ENCODE peak calls at places on chromosomes 4 and X, in four cellular contexts. One of them, this sample, is unnamed. For H3K4me1, the result is how much of the 10 kb centered on the place peaks cover.

GRCh38 chr4:113483131-113483530 is 278.4 kb downstream of the CAMK2D start:
- DNase-seq in IMR-90: no peak
- DNase-seq in H1: no peak
- DNase-seq in H9: no peak
- DNase-seq in this sample: no peak

GRCh38 chr4:187814737-187815465 is 180.7 kb upstream of the ZFP42 start:
- DNase-seq in H1: no peak
- DNase-seq in IMR-90: peak
- DNase-seq in H9: no peak
- DNase-seq in this sample: no peak

GRCh38 chr4:180542445-180543100 is 1700.6 kb upstream of the TENM3 start:
- DNase-seq in H9: no peak
- DNase-seq in IMR-90: peak
- DNase-seq in H1: no peak
- DNase-seq in this sample: no peak

GRCh38 chr4:23241408-23241807 is 548.7 kb downstream of the GBA3 start:
- DNase-seq in H9: no peak
- DNase-seq in H1: no peak
- DNase-seq in IMR-90: no peak
- DNase-seq in this sample: no peak

GRCh38 chr4:54746228-54746627 is 88.5 kb downstream of the KIT start:
- DNase-seq in H9: no peak
- DNase-seq in IMR-90: no peak
- DNase-seq in H1: no peak
- DNase-seq in this sample: no peak

GRCh38 chrX:15146515-15146914 is 123.4 kb downstream of the ASB9 start:
- DNase-seq in IMR-90: no peak
- DNase-seq in H1: peak
- DNase-seq in H9: peak
- DNase-seq in this sample: peak

GRCh38 chr4:184476660-184477059 is 2.3 kb upstream of the IRF2 start:
- DNase-seq in H9: no peak
- DNase-seq in H1: no peak
- DNase-seq in IMR-90: no peak
- DNase-seq in this sample: no peak

GRCh38 chr4:180434131-180434895 is 1808.9 kb upstream of the TENM3 start:
- DNase-seq in H1: no peak
- DNase-seq in H9: no peak
- DNase-seq in IMR-90: no peak
- DNase-seq in this sample: no peak

GRCh38 chr4:172953896-172954568 is 214.6 kb upstream of the GALNT7 start:
- DNase-seq in IMR-90: peak
- DNase-seq in H1: no peak
- DNase-seq in H9: no peak
- DNase-seq in this sample: no peak

GRCh38 chr4:12729384-12729783 is 754.8 kb downstream of the RAB28 start:
- DNase-seq in IMR-90: peak
- DNase-seq in H9: no peak
- DNase-seq in H1: no peak
- DNase-seq in this sample: peak

GRCh38 chr4:85498068-85498733 is 23.3 kb downstream of the ARHGAP24 start:
- DNase-seq in H1: no peak
- DNase-seq in IMR-90: peak
- DNase-seq in H9: no peak
- DNase-seq in this sample: no peak

GRCh38 chr4:106062452-106062875 is 167.2 kb downstream of the NPNT start:
- DNase-seq in IMR-90: peak
- DNase-seq in H1: no peak
- DNase-seq in H9: no peak
- DNase-seq in this sample: peak

GRCh38 chr4:3880595-3881120 is 114.5 kb downstream of the ADRA2C start:
- DNase-seq in H9: peak
- DNase-seq in IMR-90: peak
- DNase-seq in H1: peak
- DNase-seq in this sample: peak

GRCh38 chrX:76253432-76253831 is 80.6 kb downstream of the PBDC1 start:
- DNase-seq in H9: peak
- DNase-seq in IMR-90: peak
- DNase-seq in H1: no peak
- DNase-seq in this sample: peak

GRCh38 chrX:156001667-156002021 is 4.1 kb downstream of the IL9R start:
- DNase-seq in IMR-90: no peak
- DNase-seq in H1: no peak
- DNase-seq in H9: no peak
- DNase-seq in this sample: no peak

GRCh38 chrX:120309873-120310730 is 1.2 kb downstream of the TMEM255A start:
- DNase-seq in H1: peak
- DNase-seq in H9: peak
- DNase-seq in IMR-90: no peak
- DNase-seq in this sample: peak

GRCh38 chr4:8146158-8146557 is 12.5 kb downstream of the ABLIM2 start:
- DNase-seq in H1: no peak
- DNase-seq in IMR-90: no peak
- DNase-seq in H9: no peak
- DNase-seq in this sample: no peak

GRCh38 chr4:139814285-139815015 is 148.8 kb downstream of the MGST2 start:
- DNase-seq in H1: no peak
- DNase-seq in H9: no peak
- DNase-seq in IMR-90: peak
- DNase-seq in this sample: no peak

GRCh38 chr4:8199594-8200301 is 658 bp downstream of the SH3TC1 start:
- DNase-seq in H1: no peak
- DNase-seq in IMR-90: no peak
- DNase-seq in H9: no peak
- DNase-seq in this sample: no peak

GRCh38 chr4:153465922-153466636 is at the start of gene TMEM131L:
- DNase-seq in H9: peak
- DNase-seq in IMR-90: peak
- DNase-seq in H1: peak
- DNase-seq in this sample: peak

GRCh38 chr4:18012807-18013462 is 8.6 kb downstream of the LCORL start:
- DNase-seq in H9: no peak
- DNase-seq in IMR-90: no peak
- DNase-seq in H1: no peak
- DNase-seq in this sample: no peak

GRCh38 chrX:149453030-149453429 is 52.1 kb downstream of the IDS start:
- DNase-seq in IMR-90: peak
- DNase-seq in H9: no peak
- DNase-seq in H1: no peak
- DNase-seq in this sample: peak

GRCh38 chr4:169952236-169953088 is 73.7 kb downstream of the MFAP3L start:
- DNase-seq in IMR-90: no peak
- DNase-seq in H9: no peak
- DNase-seq in H1: no peak
- DNase-seq in this sample: no peak

GRCh38 chrX:148259990-148260389 is 240.4 kb upstream of the AFF2 start:
- DNase-seq in H9: no peak
- DNase-seq in IMR-90: no peak
- DNase-seq in H1: no peak
- DNase-seq in this sample: no peak

GRCh38 chr4:16139066-16139945 is 55.5 kb upstream of the PROM1 start:
- DNase-seq in H1: no peak
- DNase-seq in IMR-90: no peak
- DNase-seq in H9: no peak
- DNase-seq in this sample: no peak

GRCh38 chrX:50971390-50971789 is 60.9 kb downstream of the BMP15 start:
- DNase-seq in H9: no peak
- DNase-seq in IMR-90: no peak
- DNase-seq in H1: no peak
- DNase-seq in this sample: no peak

GRCh38 chrX:106302304-106302703 is 134.2 kb downstream of the PWWP3B start:
- DNase-seq in H1: no peak
- DNase-seq in IMR-90: no peak
- DNase-seq in H9: no peak
- DNase-seq in this sample: no peak

GRCh38 chrX:74467656-74468055 is 46.4 kb downstream of the SLC16A2 start:
- DNase-seq in IMR-90: no peak
- DNase-seq in H9: no peak
- DNase-seq in H1: no peak
- DNase-seq in this sample: no peak

GRCh38 chr4:5789141-5789540 is 78.1 kb downstream of the EVC start:
- DNase-seq in H9: peak
- DNase-seq in H1: peak
- DNase-seq in IMR-90: no peak
- DNase-seq in this sample: no peak

GRCh38 chr4:61693520-61693919 is 493.4 kb downstream of the ADGRL3 start:
- DNase-seq in H1: no peak
- DNase-seq in H9: no peak
- DNase-seq in IMR-90: no peak
- DNase-seq in this sample: no peak

GRCh38 chr4:42293967-42294822 is 103.1 kb upstream of the SHISA3 start:
- DNase-seq in H1: no peak
- DNase-seq in H9: no peak
- DNase-seq in IMR-90: no peak
- DNase-seq in this sample: no peak

GRCh38 chr4:139367421-139368090 is 65.3 kb upstream of the NDUFC1 start:
- DNase-seq in H9: no peak
- DNase-seq in H1: no peak
- DNase-seq in IMR-90: peak
- DNase-seq in this sample: no peak

GRCh38 chr4:9785926-9786325 is 4.5 kb downstream of the DRD5 start:
- DNase-seq in H9: no peak
- DNase-seq in H1: no peak
- DNase-seq in IMR-90: no peak
- DNase-seq in this sample: no peak

GRCh38 chr4:175891863-175892262 is 79.8 kb upstream of the GPM6A start:
- DNase-seq in H9: no peak
- DNase-seq in H1: no peak
- DNase-seq in IMR-90: peak
- DNase-seq in this sample: peak
- H4K5ac ChIP-seq in H9: no peak
- H4K5ac ChIP-seq in H1: no peak
- H4K5ac ChIP-seq in IMR-90: no peak
- H4K5ac ChIP-seq in this sample: no peak

DNA sequence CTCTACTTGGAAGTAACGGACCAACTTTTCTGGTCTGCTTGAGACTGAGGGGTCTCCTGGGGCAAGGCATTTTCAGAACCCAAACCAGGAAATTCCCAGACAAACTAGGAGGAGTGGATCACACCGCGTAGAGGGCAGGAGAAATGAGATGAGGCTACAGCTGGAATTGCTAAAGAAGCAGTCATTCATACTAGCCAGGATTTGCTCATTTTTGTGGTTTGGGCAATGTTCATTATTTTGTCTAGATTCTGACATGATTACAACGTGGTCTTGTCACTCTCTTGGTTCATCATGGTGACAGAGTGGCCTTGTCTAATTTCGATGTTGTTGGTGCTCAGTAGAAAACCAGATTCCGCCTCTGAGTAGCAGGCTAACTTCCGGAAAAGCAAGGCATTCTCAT is 63.2 kb downstream of the BANK1 start:
- DNase-seq in IMR-90: no peak
- DNase-seq in H9: no peak
- DNase-seq in H1: no peak
- DNase-seq in this sample: no peak
- H3K4me1 ChIP-seq in IMR-90: under half
- H3K4me1 ChIP-seq in H9: under half
- H3K4me1 ChIP-seq in H1: under half
- H3K4me1 ChIP-seq in this sample: under half

GRCh38 chr4:82372874-82373815 is 646 bp downstream of the HNRNPD start:
- DNase-seq in H1: peak
- DNase-seq in IMR-90: peak
- DNase-seq in H9: peak
- DNase-seq in this sample: peak

GRCh38 chr4:82371398-82371972 is 2.3 kb downstream of the HNRNPD start:
- DNase-seq in H9: no peak
- DNase-seq in IMR-90: peak
- DNase-seq in H1: no peak
- DNase-seq in this sample: no peak

GRCh38 chr4:82372502-82372873 is 1.3 kb downstream of the HNRNPD start:
- DNase-seq in IMR-90: peak
- DNase-seq in H1: no peak
- DNase-seq in H9: no peak
- DNase-seq in this sample: peak

GRCh38 chr4:82376109-82376508 is 2.3 kb upstream of the HNRNPD start:
- DNase-seq in H9: no peak
- DNase-seq in IMR-90: no peak
- DNase-seq in H1: no peak
- DNase-seq in this sample: no peak

GRCh38 chr4:82373816-82374740 is at the start of gene HNRNPD:
- DNase-seq in H1: peak
- DNase-seq in H9: peak
- DNase-seq in IMR-90: peak
- DNase-seq in this sample: peak
- H4K5ac ChIP-seq in H1: peak
- H4K5ac ChIP-seq in H9: peak
- H4K5ac ChIP-seq in IMR-90: peak
- H4K5ac ChIP-seq in this sample: peak

DNA sequence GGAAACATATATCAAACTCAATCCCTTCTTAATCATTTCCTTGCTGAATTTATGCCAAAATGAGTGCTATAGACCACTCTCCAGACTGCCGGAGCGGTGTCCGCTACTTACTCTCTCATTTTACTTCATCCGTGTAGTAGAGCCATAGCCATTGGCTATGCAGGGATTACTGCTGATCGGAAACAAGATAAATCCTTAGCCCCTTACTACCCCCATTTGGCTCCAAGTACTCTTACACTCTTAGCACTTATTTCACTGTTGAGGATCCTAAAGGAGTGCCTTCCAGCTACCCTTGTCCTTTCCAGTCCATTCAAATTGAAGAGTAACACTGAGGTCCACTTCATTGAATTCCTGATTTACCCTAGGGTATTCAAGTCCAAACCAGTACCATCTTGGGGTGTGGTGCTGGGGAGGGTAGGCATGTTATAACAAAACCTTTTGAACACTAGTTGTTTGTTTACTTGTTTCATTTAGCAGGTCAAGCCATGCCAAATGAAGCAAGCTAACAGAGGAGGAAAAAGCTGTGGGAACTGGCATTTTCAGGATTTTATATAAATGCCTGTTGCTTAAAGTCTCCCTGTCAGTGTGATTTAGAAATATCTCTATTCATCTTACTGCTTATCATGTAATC is 715.1 kb downstream of the FSTL5 start:
- DNase-seq in IMR-90: no peak
- DNase-seq in H1: no peak
- DNase-seq in H9: no peak
- DNase-seq in this sample: no peak
- H3K4me1 ChIP-seq in IMR-90: under half
- H3K4me1 ChIP-seq in H1: under half
- H3K4me1 ChIP-seq in H9: under half
- H3K4me1 ChIP-seq in this sample: under half

GRCh38 chrX:45714864-45715263 is 514.2 kb upstream of the DIPK2B start:
- DNase-seq in H1: no peak
- DNase-seq in IMR-90: peak
- DNase-seq in H9: no peak
- DNase-seq in this sample: no peak
- H4K5ac ChIP-seq in H1: no peak
- H4K5ac ChIP-seq in IMR-90: peak
- H4K5ac ChIP-seq in H9: no peak
- H4K5ac ChIP-seq in this sample: no peak

GRCh38 chr4:78075986-78076385 is 18.9 kb downstream of the FRAS1 start:
- DNase-seq in IMR-90: no peak
- DNase-seq in H9: no peak
- DNase-seq in H1: no peak
- DNase-seq in this sample: no peak
- H3K4me1 ChIP-seq in IMR-90: under half
- H3K4me1 ChIP-seq in H9: under half
- H3K4me1 ChIP-seq in H1: under half
- H3K4me1 ChIP-seq in this sample: under half

This sample was measured in mesendoderm.